ENCODE peak calls at places on chromosomes 5 and 9, in nine cellular contexts. P is activated CD4-positive, CD25-positive, alpha-beta regulatory T cell; E is activated T-helper 1 cell treated with Interleukin-2 at 50 U/mL for 16 hours; S is GM19239; I is activated CD4-positive, alpha-beta T cell treated with anti-CD3 and anti-CD28 coated beads, Interleukin-2, amount 10 ng/mL, durations not matched to agents 7 days and 5 days; J is non-pigmented ciliary epithelial cell; N is NCI-H345; G is left ventricle myocardium superior; H is fibroblast of pulmonary artery. Y is an unnamed sample.

GRCh38 chr5:91499943-91500531 is 116.9 kb upstream of the ARRDC3 start:
- DNase-seq in P (no peak), E (no peak), S (no peak), I (no peak), J (no peak), N (peak), G (no peak), H (peak), Y (peak)

GRCh38 chr5:92652735-92653134 is 928.3 kb downstream of the NR2F1-AS1 start:
- DNase-seq in P (no peak), E (no peak), S (no peak), I (no peak), J (peak), N (no peak), G (no peak), H (no peak), Y (no peak)

GRCh38 chr5:75681125-75681830 is 36.0 kb downstream of the POC5 start:
- DNase-seq in P (no peak), E (no peak), S (no peak), I (no peak), J (no peak), N (peak), G (no peak), H (peak), Y (peak)

GRCh38 chr5:40486437-40487270 is 193.1 kb upstream of the PTGER4 start:
- DNase-seq in P (no peak), E (peak), S (peak), I (peak), J (no peak), N (no peak), G (no peak), H (peak), Y (no peak)

GRCh38 chr5:73444499-73445432 is 3.8 kb downstream of the FOXD1 start:
- DNase-seq in P (no peak), E (no peak), S (no peak), I (no peak), J (no peak), N (no peak), G (no peak), H (no peak), Y (no peak)

GRCh38 chr5:133304707-133305216 is 252.9 kb downstream of the HSPA4 start:
- DNase-seq in P (no peak), E (no peak), S (no peak), I (no peak), J (no peak), N (no peak), G (no peak), H (no peak), Y (no peak)

GRCh38 chr5:111580956-111581355 is 68.6 kb upstream of the STARD4 start:
- DNase-seq in P (no peak), E (no peak), S (no peak), I (no peak), J (no peak), N (no peak), G (no peak), H (no peak), Y (no peak)

GRCh38 chr5:64487283-64487682 is 18.5 kb upstream of the RGS7BP start:
- DNase-seq in P (no peak), E (no peak), S (no peak), I (no peak), J (no peak), N (no peak), G (no peak), H (no peak), Y (no peak)

GRCh38 chr5:159777049-159777448 is 139.2 kb upstream of the ADRA1B start:
- DNase-seq in P (no peak), E (no peak), S (no peak), I (no peak), J (no peak), N (no peak), G (no peak), H (no peak), Y (no peak)

GRCh38 chr9:98129451-98129881 is 10.4 kb upstream of the TRIM14 start:
- DNase-seq in P (no peak), E (no peak), S (peak), I (no peak), J (no peak), N (no peak), G (no peak), H (no peak), Y (no peak)

GRCh38 chr9:100308965-100309564 is 43.7 kb downstream of the TEX10 start:
- DNase-seq in P (no peak), E (no peak), S (no peak), I (no peak), J (no peak), N (no peak), G (no peak), H (no peak), Y (no peak)

GRCh38 chr5:154683101-154683757 is 71.9 kb upstream of the LARP1 start:
- DNase-seq in P (no peak), E (no peak), S (no peak), I (no peak), J (no peak), N (no peak), G (no peak), H (no peak), Y (no peak)

GRCh38 chr5:113119271-113119924 is 142.8 kb downstream of the DCP2 start:
- DNase-seq in P (no peak), E (no peak), S (no peak), I (no peak), J (no peak), N (no peak), G (peak), H (peak), Y (no peak)

GRCh38 chr9:130421802-130422276 is 22.9 kb upstream of the ASS1 start:
- DNase-seq in P (no peak), E (no peak), S (no peak), I (no peak), J (peak), N (peak), G (no peak), H (peak), Y (peak)

GRCh38 chr9:106916491-106917235 is 53.7 kb downstream of the ZNF462 start:
- DNase-seq in P (no peak), E (no peak), S (no peak), I (no peak), J (peak), N (no peak), G (peak), H (peak), Y (peak)

GRCh38 chr5:137254153-137254552 is 245.0 kb downstream of the SPOCK1 start:
- DNase-seq in P (no peak), E (no peak), S (no peak), I (no peak), J (no peak), N (no peak), G (no peak), H (peak), Y (no peak)

GRCh38 chr9:78745996-78746395 is 449.1 kb downstream of the PSAT1 start:
- DNase-seq in P (no peak), E (no peak), S (no peak), I (no peak), J (no peak), N (peak), G (no peak), H (no peak), Y (no peak)

GRCh38 chr5:15501057-15501791 is 1.2 kb downstream of the FBXL7 start:
- DNase-seq in P (no peak), E (no peak), S (no peak), I (no peak), J (no peak), N (no peak), G (peak), H (peak), Y (no peak)

GRCh38 chr5:149466457-149466972 is 84.7 kb downstream of the CSNK1A1 start:
- DNase-seq in P (no peak), E (no peak), S (no peak), I (no peak), J (no peak), N (no peak), G (peak), H (peak), Y (peak)

GRCh38 chr9:77018058-77019009 is 1.1 kb upstream of the FOXB2 start:
- DNase-seq in P (no peak), E (no peak), S (no peak), I (no peak), J (no peak), N (peak), G (no peak), H (no peak), Y (no peak)

GRCh38 chr9:86352440-86353106 is 1.6 kb downstream of the TUT7 start:
- DNase-seq in P (no peak), E (no peak), S (no peak), I (peak), J (no peak), N (no peak), G (no peak), H (peak), Y (peak)

Y was measured in RKO.